ENCODE peak calls at places on chromosome X, in four cellular contexts. L is GM12892, A is spleen, M is suprapubic skin. T is an unnamed sample.

GRCh38 chrX:154417157-154417556 is 5.8 kb downstream of the TAFAZZIN start:
- DNase-seq in L (no peak), A (no peak), M (no peak), T (no peak)

GRCh38 chrX:21438792-21439191 is 64.6 kb downstream of the CNKSR2 start:
- DNase-seq in L (no peak), A (no peak), M (no peak), T (no peak)

GRCh38 chrX:63350551-63350950 is 581 bp downstream of the SPIN4 start:
- DNase-seq in L (no peak), A (peak; percentile 75), M (no peak), T (no peak)

GRCh38 chrX:20361081-20361889 is 94.6 kb upstream of the RPS6KA3 start:
- DNase-seq in L (no peak), A (no peak), M (no peak), T (no peak)

GRCh38 chrX:139194571-139195280 is 335.8 kb upstream of the F9 start:
- DNase-seq in L (no peak), A (peak; percentile 82), M (no peak), T (no peak)

GRCh38 chrX:9952313-9952712 is 14.8 kb upstream of the CLDN34 start:
- DNase-seq in L (no peak), A (no peak), M (no peak), T (no peak)

GRCh38 chrX:16487620-16488380 is 162.2 kb upstream of the S100G start:
- DNase-seq in L (no peak), A (no peak), M (no peak), T (no peak)

GRCh38 chrX:117854806-117855205 is 261.8 kb downstream of the KLHL13 start:
- DNase-seq in L (no peak), A (no peak), M (no peak), T (no peak)

GRCh38 chrX:148732743-148733142 is 232.3 kb downstream of the AFF2 start:
- DNase-seq in L (no peak), A (no peak), M (no peak), T (no peak)

GRCh38 chrX:57453901-57454300 is 137.9 kb upstream of the ZXDB start:
- DNase-seq in L (no peak), A (no peak), M (no peak), T (no peak)

GRCh38 chrX:56800801-56801200 is 71.8 kb downstream of the NBDY start:
- DNase-seq in L (no peak), A (peak; percentile 78), M (no peak), T (peak; percentile 49)

GRCh38 chrX:35339796-35340195 is 397.2 kb downstream of the FAM47B start:
- DNase-seq in L (no peak), A (no peak), M (no peak), T (no peak)

GRCh38 chrX:17706676-17707075 is 30.6 kb upstream of the SCML1 start:
- DNase-seq in L (no peak), A (no peak), M (no peak), T (no peak)

GRCh38 chrX:65587616-65588526 is 53.3 kb upstream of the LAS1L start:
- DNase-seq in L (no peak), A (no peak), M (peak; percentile 82), T (no peak)

GRCh38 chrX:53831662-53832635 is 145.4 kb upstream of the HUWE1 start:
- DNase-seq in L (no peak), A (no peak), M (no peak), T (no peak)

GRCh38 chrX:19709812-19710518 is 177.4 kb downstream of the SH3KBP1 start:
- DNase-seq in L (no peak), A (no peak), M (no peak), T (no peak)

GRCh38 chrX:131801911-131802310 is 221.2 kb upstream of the STK26 start:
- DNase-seq in L (no peak), A (no peak), M (no peak), T (no peak)

GRCh38 chrX:40300286-40300890 is 202.6 kb upstream of the BCOR start:
- DNase-seq in L (peak; percentile 37), A (no peak), M (no peak), T (no peak)

GRCh38 chrX:103503163-103503852 is 16.0 kb downstream of the RAB40A start:
- DNase-seq in L (no peak), A (no peak), M (no peak), T (no peak)

GRCh38 chrX:41276661-41277506 is 57.1 kb upstream of the DDX3X start:
- DNase-seq in L (no peak), A (no peak), M (no peak), T (no peak)

GRCh38 chrX:17732138-17732783 is 5.0 kb upstream of the SCML1 start:
- DNase-seq in L (no peak), A (no peak), M (no peak), T (no peak)

GRCh38 chrX:20363003-20363674 is 96.4 kb upstream of the RPS6KA3 start:
- DNase-seq in L (no peak), A (no peak), M (no peak), T (no peak)

GRCh38 chrX:28910501-28910900 is 323.3 kb downstream of the IL1RAPL1 start:
- DNase-seq in L (no peak), A (no peak), M (no peak), T (no peak)

GRCh38 chrX:15739886-15740285 is 1.8 kb downstream of the CA5B start:
- DNase-seq in L (no peak), A (no peak), M (no peak), T (no peak)

GRCh38 chrX:130990723-130991122 is 67.4 kb upstream of the ARHGAP36 start:
- DNase-seq in L (no peak), A (no peak), M (no peak), T (no peak)

GRCh38 chrX:140505421-140506337 is 810 bp upstream of the SOX3 start:
- DNase-seq in L (no peak), A (no peak), M (no peak), T (no peak)

GRCh38 chrX:2714551-2714950 is 23.5 kb downstream of the CD99 start:
- DNase-seq in L (no peak), A (no peak), M (no peak), T (no peak)

GRCh38 chrX:11606408-11606807 is 59.3 kb downstream of the ARHGAP6 start:
- DNase-seq in L (no peak), A (no peak), M (no peak), T (no peak)

GRCh38 chrX:87572911-87573310 is 55.3 kb downstream of the KLHL4 start:
- DNase-seq in L (no peak), A (no peak), M (no peak), T (no peak)

GRCh38 chrX:3638280-3638873 is 75.1 kb downstream of the PRKX start:
- DNase-seq in L (peak; percentile 43), A (no peak), M (no peak), T (no peak)

GRCh38 chrX:86066998-86067397 is 19.6 kb upstream of the CHM start:
- DNase-seq in L (no peak), A (no peak), M (no peak), T (no peak)

GRCh38 chrX:140713174-140713539 is 3.6 kb downstream of the LINC00632 start:
- DNase-seq in L (no peak), A (no peak), M (no peak), T (no peak)

GRCh38 chrX:112849010-112849409 is 8.4 kb upstream of the AMOT start:
- DNase-seq in L (no peak), A (no peak), M (no peak), T (no peak)

GRCh38 chrX:129938081-129938480 is 32.1 kb downstream of the UTP14A start:
- DNase-seq in L (no peak), A (no peak), M (no peak), T (no peak)

GRCh38 chrX:41031256-41031967 is 53.8 kb upstream of the USP9X start:
- DNase-seq in L (no peak), A (no peak), M (no peak), T (no peak)

GRCh38 chrX:120302434-120302833 is 8.8 kb downstream of the TMEM255A start:
- DNase-seq in L (no peak), A (peak; percentile 91), M (no peak), T (no peak)
- TF ChIP-seq POLR2AphosphoS5 in L (no peak), A (peak; percentile 74), M (no peak), T (no peak)

DNA sequence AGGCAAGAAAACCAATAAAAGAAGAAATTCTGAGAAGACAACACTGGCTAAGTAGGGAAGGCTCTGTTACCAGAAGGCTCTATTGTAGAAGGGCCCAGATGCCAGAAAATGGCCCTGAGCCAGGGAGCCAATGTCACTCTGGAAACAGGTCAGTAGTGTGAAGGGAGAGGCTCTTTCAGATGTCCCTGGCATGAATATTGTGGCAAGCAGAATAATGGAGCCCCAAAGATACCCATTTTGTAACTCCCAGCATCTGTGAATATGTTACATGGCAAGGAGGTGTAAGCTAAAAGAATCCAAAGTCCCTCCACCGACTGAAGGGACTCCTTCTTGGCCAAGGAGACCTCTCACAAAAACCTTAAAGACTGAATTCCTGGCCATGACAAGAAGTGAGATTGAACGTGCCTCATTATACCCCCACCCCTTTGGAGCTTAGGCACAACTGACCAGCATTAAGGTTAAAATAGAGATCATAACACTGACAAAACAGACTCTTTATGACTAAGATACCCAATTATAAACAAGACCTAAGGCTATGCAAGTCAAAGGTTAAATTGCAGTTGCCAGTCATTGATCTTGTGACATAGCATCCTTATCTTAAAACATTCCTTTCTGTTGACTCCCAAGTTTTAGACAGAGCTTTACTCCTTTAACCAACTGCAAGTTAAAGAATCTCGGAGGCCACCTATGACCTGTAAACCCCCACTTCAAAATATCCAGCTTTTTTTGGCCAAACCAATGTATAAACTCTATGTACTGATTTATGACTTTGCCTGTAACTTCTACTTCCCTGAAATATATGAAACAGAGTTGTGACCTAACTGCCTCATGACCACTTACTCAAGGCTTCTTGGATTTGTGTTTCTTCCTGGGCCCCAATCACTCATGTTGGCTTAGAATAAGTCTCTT is 42.2 kb upstream of the SMIM10 start:
- DNase-seq in L (no peak), A (no peak), M (no peak), T (no peak)
- TF ChIP-seq POLR2AphosphoS5 in L (no peak), A (no peak), M (no peak), T (no peak)

DNA sequence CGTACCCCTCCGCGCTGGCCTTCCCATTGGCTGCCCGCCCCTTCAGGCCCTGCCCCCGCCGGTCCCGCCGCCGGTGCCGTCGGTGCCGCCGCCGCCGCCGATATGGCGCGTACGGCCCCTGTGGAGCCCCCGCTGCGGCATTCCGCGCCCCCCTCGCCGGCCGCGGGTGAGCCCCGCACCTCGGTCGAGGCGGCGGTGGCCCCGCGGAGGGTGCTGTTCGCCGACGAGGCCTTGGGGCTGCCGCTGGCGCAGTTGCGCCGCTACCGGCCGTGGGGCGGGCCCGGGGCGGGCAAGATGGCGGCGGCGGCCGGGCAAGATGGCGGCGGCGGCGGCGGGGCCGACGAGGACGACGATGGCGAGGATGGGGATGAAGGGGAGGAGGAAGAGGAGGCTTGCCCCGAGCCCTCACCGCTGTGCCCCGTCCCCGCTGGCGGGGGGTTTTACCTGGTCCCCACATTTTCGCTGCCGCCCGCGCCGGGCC is at the start of gene PPP1R3F:
- DNase-seq in L (no peak), A (no peak), M (no peak), T (no peak)
- TF ChIP-seq POLR2AphosphoS5 in L (no peak), A (peak; percentile 83), M (no peak), T (no peak)

GRCh38 chrX:133314297-133314696 is 96.1 kb upstream of the TFDP3 start:
- DNase-seq in L (no peak), A (no peak), M (no peak), T (no peak)
- TF ChIP-seq POLR2AphosphoS5 in L (no peak), A (no peak), M (no peak), T (no peak)

T was measured in vagina.